ENCODE peak calls at places on chromosomes 5 and 9, in eight cellular contexts. One of them, this sample, is unnamed.

GRCh38 chr5:131965826-131966415 is 20.5 kb upstream of the MEIKIN start:
- DNase-seq in esophagus squamous epithelium: no peak
- DNase-seq in stimulated activated CD4-positive, alpha-beta T cell treated with anti-CD3 and anti-CD28 coated beads, Interleukin-1b, Interleukin-23, amount 100 ng/mL, for 24 hours: no peak
- DNase-seq in lung microvascular endothelial cell: no peak
- DNase-seq in NCI-H748 treated with DMSO at 0.1 percent for 48 hours: no peak
- DNase-seq in HuH-7: no peak
- DNase-seq in colonic mucosa: no peak
- DNase-seq in GM20000: no peak
- DNase-seq in this sample: no peak

GRCh38 chr5:163809480-163809879 is 304.1 kb downstream of the MAT2B start:
- DNase-seq in esophagus squamous epithelium: no peak
- DNase-seq in stimulated activated CD4-positive, alpha-beta T cell treated with anti-CD3 and anti-CD28 coated beads, Interleukin-1b, Interleukin-23, amount 100 ng/mL, for 24 hours: no peak
- DNase-seq in lung microvascular endothelial cell: peak
- DNase-seq in NCI-H748 treated with DMSO at 0.1 percent for 48 hours: no peak
- DNase-seq in HuH-7: no peak
- DNase-seq in colonic mucosa: no peak
- DNase-seq in GM20000: no peak
- DNase-seq in this sample: no peak

GRCh38 chr9:134730761-134731496 is 89.3 kb downstream of the COL5A1 start:
- DNase-seq in esophagus squamous epithelium: no peak
- DNase-seq in stimulated activated CD4-positive, alpha-beta T cell treated with anti-CD3 and anti-CD28 coated beads, Interleukin-1b, Interleukin-23, amount 100 ng/mL, for 24 hours: no peak
- DNase-seq in lung microvascular endothelial cell: no peak
- DNase-seq in NCI-H748 treated with DMSO at 0.1 percent for 48 hours: no peak
- DNase-seq in HuH-7: no peak
- DNase-seq in colonic mucosa: no peak
- DNase-seq in GM20000: no peak
- DNase-seq in this sample: no peak

GRCh38 chr9:113654605-113655193 is 191.2 kb downstream of the RGS3 start:
- DNase-seq in esophagus squamous epithelium: no peak
- DNase-seq in stimulated activated CD4-positive, alpha-beta T cell treated with anti-CD3 and anti-CD28 coated beads, Interleukin-1b, Interleukin-23, amount 100 ng/mL, for 24 hours: no peak
- DNase-seq in lung microvascular endothelial cell: peak
- DNase-seq in NCI-H748 treated with DMSO at 0.1 percent for 48 hours: no peak
- DNase-seq in HuH-7: no peak
- DNase-seq in colonic mucosa: no peak
- DNase-seq in GM20000: no peak
- DNase-seq in this sample: no peak

GRCh38 chr9:20473566-20474116 is 148.7 kb downstream of the MLLT3 start:
- DNase-seq in esophagus squamous epithelium: no peak
- DNase-seq in stimulated activated CD4-positive, alpha-beta T cell treated with anti-CD3 and anti-CD28 coated beads, Interleukin-1b, Interleukin-23, amount 100 ng/mL, for 24 hours: no peak
- DNase-seq in lung microvascular endothelial cell: no peak
- DNase-seq in NCI-H748 treated with DMSO at 0.1 percent for 48 hours: no peak
- DNase-seq in HuH-7: no peak
- DNase-seq in colonic mucosa: no peak
- DNase-seq in GM20000: no peak
- DNase-seq in this sample: no peak

GRCh38 chr9:93308158-93308602 is 124.2 kb downstream of the WNK2 start:
- DNase-seq in esophagus squamous epithelium: no peak
- DNase-seq in stimulated activated CD4-positive, alpha-beta T cell treated with anti-CD3 and anti-CD28 coated beads, Interleukin-1b, Interleukin-23, amount 100 ng/mL, for 24 hours: no peak
- DNase-seq in lung microvascular endothelial cell: no peak
- DNase-seq in NCI-H748 treated with DMSO at 0.1 percent for 48 hours: no peak
- DNase-seq in HuH-7: no peak
- DNase-seq in colonic mucosa: no peak
- DNase-seq in GM20000: no peak
- DNase-seq in this sample: no peak

GRCh38 chr5:153816870-153817269 is 221.8 kb downstream of the FAM114A2 start:
- DNase-seq in esophagus squamous epithelium: no peak
- DNase-seq in stimulated activated CD4-positive, alpha-beta T cell treated with anti-CD3 and anti-CD28 coated beads, Interleukin-1b, Interleukin-23, amount 100 ng/mL, for 24 hours: no peak
- DNase-seq in lung microvascular endothelial cell: peak
- DNase-seq in NCI-H748 treated with DMSO at 0.1 percent for 48 hours: no peak
- DNase-seq in HuH-7: no peak
- DNase-seq in colonic mucosa: no peak
- DNase-seq in GM20000: no peak
- DNase-seq in this sample: no peak

GRCh38 chr9:96048116-96048953 is 172.8 kb downstream of the ERCC6L2 start:
- DNase-seq in esophagus squamous epithelium: no peak
- DNase-seq in stimulated activated CD4-positive, alpha-beta T cell treated with anti-CD3 and anti-CD28 coated beads, Interleukin-1b, Interleukin-23, amount 100 ng/mL, for 24 hours: no peak
- DNase-seq in lung microvascular endothelial cell: peak
- DNase-seq in NCI-H748 treated with DMSO at 0.1 percent for 48 hours: no peak
- DNase-seq in HuH-7: peak
- DNase-seq in colonic mucosa: no peak
- DNase-seq in GM20000: no peak
- DNase-seq in this sample: no peak

GRCh38 chr9:72979405-72980100 is 26.7 kb upstream of the ALDH1A1 start:
- DNase-seq in esophagus squamous epithelium: no peak
- DNase-seq in stimulated activated CD4-positive, alpha-beta T cell treated with anti-CD3 and anti-CD28 coated beads, Interleukin-1b, Interleukin-23, amount 100 ng/mL, for 24 hours: no peak
- DNase-seq in lung microvascular endothelial cell: no peak
- DNase-seq in NCI-H748 treated with DMSO at 0.1 percent for 48 hours: no peak
- DNase-seq in HuH-7: no peak
- DNase-seq in colonic mucosa: no peak
- DNase-seq in GM20000: no peak
- DNase-seq in this sample: no peak

GRCh38 chr9:18861599-18862546 is 171.1 kb downstream of the SAXO1 start:
- DNase-seq in esophagus squamous epithelium: no peak
- DNase-seq in stimulated activated CD4-positive, alpha-beta T cell treated with anti-CD3 and anti-CD28 coated beads, Interleukin-1b, Interleukin-23, amount 100 ng/mL, for 24 hours: no peak
- DNase-seq in lung microvascular endothelial cell: peak
- DNase-seq in NCI-H748 treated with DMSO at 0.1 percent for 48 hours: no peak
- DNase-seq in HuH-7: no peak
- DNase-seq in colonic mucosa: no peak
- DNase-seq in GM20000: no peak
- DNase-seq in this sample: peak

GRCh38 chr5:675111-675875 is 17.9 kb downstream of the TPPP start:
- DNase-seq in esophagus squamous epithelium: no peak
- DNase-seq in stimulated activated CD4-positive, alpha-beta T cell treated with anti-CD3 and anti-CD28 coated beads, Interleukin-1b, Interleukin-23, amount 100 ng/mL, for 24 hours: no peak
- DNase-seq in lung microvascular endothelial cell: no peak
- DNase-seq in NCI-H748 treated with DMSO at 0.1 percent for 48 hours: no peak
- DNase-seq in HuH-7: no peak
- DNase-seq in colonic mucosa: peak
- DNase-seq in GM20000: no peak
- DNase-seq in this sample: no peak

GRCh38 chr9:22008662-22009562 is at the start of gene CDKN2B:
- DNase-seq in esophagus squamous epithelium: peak
- DNase-seq in stimulated activated CD4-positive, alpha-beta T cell treated with anti-CD3 and anti-CD28 coated beads, Interleukin-1b, Interleukin-23, amount 100 ng/mL, for 24 hours: peak
- DNase-seq in lung microvascular endothelial cell: peak
- DNase-seq in NCI-H748 treated with DMSO at 0.1 percent for 48 hours: peak
- DNase-seq in HuH-7: peak
- DNase-seq in colonic mucosa: peak
- DNase-seq in GM20000: peak
- DNase-seq in this sample: peak